ENCODE peak calls at places on chromosomes 11 and 22, in nine cellular contexts. One of them, this sample, is unnamed.

GRCh38 chr11:77287136-77287535 is 14.3 kb downstream of the GDPD4 start:
- DNase-seq in activated T-cell treated with anti-CD3 and anti-CD28 coated beads, Interleukin-2, amount 50 U/mL, for 72 hours: no peak
- DNase-seq in stimulated activated CD8-positive, alpha-beta memory T cell treated with anti-CD3 and anti-CD28 coated beads, Interleukin-7, amount 100 ng/mL, for 24 hours: no peak
- DNase-seq in RPMI8226: no peak
- DNase-seq in aorta: no peak
- DNase-seq in dorsolateral prefrontal cortex: no peak
- DNase-seq in HuH-7: no peak
- DNase-seq in AML-193: no peak
- DNase-seq in brain pericyte: no peak
- DNase-seq in this sample: no peak

GRCh38 chr11:12725863-12726666 is 51.8 kb downstream of the TEAD1 start:
- DNase-seq in activated T-cell treated with anti-CD3 and anti-CD28 coated beads, Interleukin-2, amount 50 U/mL, for 72 hours: no peak
- DNase-seq in stimulated activated CD8-positive, alpha-beta memory T cell treated with anti-CD3 and anti-CD28 coated beads, Interleukin-7, amount 100 ng/mL, for 24 hours: no peak
- DNase-seq in RPMI8226: no peak
- DNase-seq in aorta: no peak
- DNase-seq in dorsolateral prefrontal cortex: no peak
- DNase-seq in HuH-7: no peak
- DNase-seq in AML-193: no peak
- DNase-seq in brain pericyte: no peak
- DNase-seq in this sample: no peak

GRCh38 chr22:31272522-31273446 is 19.5 kb downstream of the PIK3IP1 start:
- DNase-seq in activated T-cell treated with anti-CD3 and anti-CD28 coated beads, Interleukin-2, amount 50 U/mL, for 72 hours: peak; percentile 57
- DNase-seq in stimulated activated CD8-positive, alpha-beta memory T cell treated with anti-CD3 and anti-CD28 coated beads, Interleukin-7, amount 100 ng/mL, for 24 hours: no peak
- DNase-seq in RPMI8226: peak; percentile 68
- DNase-seq in aorta: peak; percentile 48
- DNase-seq in dorsolateral prefrontal cortex: peak; percentile 46
- DNase-seq in HuH-7: peak; percentile 82
- DNase-seq in AML-193: peak; percentile 54
- DNase-seq in brain pericyte: no peak
- DNase-seq in this sample: no peak

GRCh38 chr11:111759375-111759774 is 6.8 kb downstream of the PPP2R1B start:
- DNase-seq in activated T-cell treated with anti-CD3 and anti-CD28 coated beads, Interleukin-2, amount 50 U/mL, for 72 hours: no peak
- DNase-seq in stimulated activated CD8-positive, alpha-beta memory T cell treated with anti-CD3 and anti-CD28 coated beads, Interleukin-7, amount 100 ng/mL, for 24 hours: no peak
- DNase-seq in RPMI8226: no peak
- DNase-seq in aorta: no peak
- DNase-seq in dorsolateral prefrontal cortex: no peak
- DNase-seq in HuH-7: no peak
- DNase-seq in AML-193: no peak
- DNase-seq in brain pericyte: no peak
- DNase-seq in this sample: no peak

GRCh38 chr11:43734256-43734655 is 53.7 kb downstream of the HSD17B12 start:
- DNase-seq in activated T-cell treated with anti-CD3 and anti-CD28 coated beads, Interleukin-2, amount 50 U/mL, for 72 hours: no peak
- DNase-seq in stimulated activated CD8-positive, alpha-beta memory T cell treated with anti-CD3 and anti-CD28 coated beads, Interleukin-7, amount 100 ng/mL, for 24 hours: no peak
- DNase-seq in RPMI8226: no peak
- DNase-seq in aorta: no peak
- DNase-seq in dorsolateral prefrontal cortex: no peak
- DNase-seq in HuH-7: no peak
- DNase-seq in AML-193: no peak
- DNase-seq in brain pericyte: no peak
- DNase-seq in this sample: no peak

GRCh38 chr22:32602154-32602553 is 127.5 kb downstream of the FBXO7 start:
- DNase-seq in activated T-cell treated with anti-CD3 and anti-CD28 coated beads, Interleukin-2, amount 50 U/mL, for 72 hours: no peak
- DNase-seq in stimulated activated CD8-positive, alpha-beta memory T cell treated with anti-CD3 and anti-CD28 coated beads, Interleukin-7, amount 100 ng/mL, for 24 hours: no peak
- DNase-seq in RPMI8226: no peak
- DNase-seq in aorta: no peak
- DNase-seq in dorsolateral prefrontal cortex: no peak
- DNase-seq in HuH-7: no peak
- DNase-seq in AML-193: no peak
- DNase-seq in brain pericyte: no peak
- DNase-seq in this sample: no peak

GRCh38 chr11:763073-763463 is 14.2 kb downstream of the GATD1 start:
- DNase-seq in activated T-cell treated with anti-CD3 and anti-CD28 coated beads, Interleukin-2, amount 50 U/mL, for 72 hours: no peak
- DNase-seq in stimulated activated CD8-positive, alpha-beta memory T cell treated with anti-CD3 and anti-CD28 coated beads, Interleukin-7, amount 100 ng/mL, for 24 hours: no peak
- DNase-seq in RPMI8226: no peak
- DNase-seq in aorta: no peak
- DNase-seq in dorsolateral prefrontal cortex: no peak
- DNase-seq in HuH-7: no peak
- DNase-seq in AML-193: no peak
- DNase-seq in brain pericyte: no peak
- DNase-seq in this sample: no peak

GRCh38 chr11:76663912-76664440 is 6.6 kb downstream of the LRRC32 start:
- DNase-seq in activated T-cell treated with anti-CD3 and anti-CD28 coated beads, Interleukin-2, amount 50 U/mL, for 72 hours: no peak
- DNase-seq in stimulated activated CD8-positive, alpha-beta memory T cell treated with anti-CD3 and anti-CD28 coated beads, Interleukin-7, amount 100 ng/mL, for 24 hours: no peak
- DNase-seq in RPMI8226: no peak
- DNase-seq in aorta: peak; percentile 57
- DNase-seq in dorsolateral prefrontal cortex: no peak
- DNase-seq in HuH-7: no peak
- DNase-seq in AML-193: no peak
- DNase-seq in brain pericyte: no peak
- DNase-seq in this sample: peak; percentile 34

GRCh38 chr11:88042238-88043032 is 132.8 kb downstream of the RAB38 start:
- DNase-seq in activated T-cell treated with anti-CD3 and anti-CD28 coated beads, Interleukin-2, amount 50 U/mL, for 72 hours: no peak
- DNase-seq in stimulated activated CD8-positive, alpha-beta memory T cell treated with anti-CD3 and anti-CD28 coated beads, Interleukin-7, amount 100 ng/mL, for 24 hours: no peak
- DNase-seq in RPMI8226: no peak
- DNase-seq in aorta: no peak
- DNase-seq in dorsolateral prefrontal cortex: no peak
- DNase-seq in HuH-7: no peak
- DNase-seq in AML-193: no peak
- DNase-seq in brain pericyte: no peak
- DNase-seq in this sample: no peak

GRCh38 chr11:83219095-83219494 is 25.6 kb downstream of the ANKRD42 start:
- DNase-seq in activated T-cell treated with anti-CD3 and anti-CD28 coated beads, Interleukin-2, amount 50 U/mL, for 72 hours: no peak
- DNase-seq in stimulated activated CD8-positive, alpha-beta memory T cell treated with anti-CD3 and anti-CD28 coated beads, Interleukin-7, amount 100 ng/mL, for 24 hours: no peak
- DNase-seq in RPMI8226: no peak
- DNase-seq in aorta: no peak
- DNase-seq in dorsolateral prefrontal cortex: no peak
- DNase-seq in HuH-7: peak; percentile 6
- DNase-seq in AML-193: no peak
- DNase-seq in brain pericyte: no peak
- DNase-seq in this sample: no peak

GRCh38 chr22:17637490-17638181 is 921 bp upstream of the BCL2L13 start:
- DNase-seq in activated T-cell treated with anti-CD3 and anti-CD28 coated beads, Interleukin-2, amount 50 U/mL, for 72 hours: no peak
- DNase-seq in stimulated activated CD8-positive, alpha-beta memory T cell treated with anti-CD3 and anti-CD28 coated beads, Interleukin-7, amount 100 ng/mL, for 24 hours: no peak
- DNase-seq in RPMI8226: no peak
- DNase-seq in aorta: no peak
- DNase-seq in dorsolateral prefrontal cortex: no peak
- DNase-seq in HuH-7: no peak
- DNase-seq in AML-193: no peak
- DNase-seq in brain pericyte: no peak
- DNase-seq in this sample: no peak

GRCh38 chr11:38089728-38090127 is 1491.7 kb upstream of the RAG2 start:
- DNase-seq in activated T-cell treated with anti-CD3 and anti-CD28 coated beads, Interleukin-2, amount 50 U/mL, for 72 hours: no peak
- DNase-seq in stimulated activated CD8-positive, alpha-beta memory T cell treated with anti-CD3 and anti-CD28 coated beads, Interleukin-7, amount 100 ng/mL, for 24 hours: no peak
- DNase-seq in RPMI8226: no peak
- DNase-seq in aorta: no peak
- DNase-seq in dorsolateral prefrontal cortex: no peak
- DNase-seq in HuH-7: no peak
- DNase-seq in AML-193: no peak
- DNase-seq in brain pericyte: no peak
- DNase-seq in this sample: no peak

GRCh38 chr11:105092255-105093239 is 47.0 kb downstream of the CARD18 start:
- DNase-seq in activated T-cell treated with anti-CD3 and anti-CD28 coated beads, Interleukin-2, amount 50 U/mL, for 72 hours: no peak
- DNase-seq in stimulated activated CD8-positive, alpha-beta memory T cell treated with anti-CD3 and anti-CD28 coated beads, Interleukin-7, amount 100 ng/mL, for 24 hours: no peak
- DNase-seq in RPMI8226: no peak
- DNase-seq in aorta: no peak
- DNase-seq in dorsolateral prefrontal cortex: no peak
- DNase-seq in HuH-7: no peak
- DNase-seq in AML-193: peak; percentile 6
- DNase-seq in brain pericyte: no peak
- DNase-seq in this sample: no peak

GRCh38 chr22:39471421-39472141 is 14.8 kb downstream of the MGAT3 start:
- DNase-seq in activated T-cell treated with anti-CD3 and anti-CD28 coated beads, Interleukin-2, amount 50 U/mL, for 72 hours: peak; percentile 28
- DNase-seq in stimulated activated CD8-positive, alpha-beta memory T cell treated with anti-CD3 and anti-CD28 coated beads, Interleukin-7, amount 100 ng/mL, for 24 hours: no peak
- DNase-seq in RPMI8226: no peak
- DNase-seq in aorta: no peak
- DNase-seq in dorsolateral prefrontal cortex: no peak
- DNase-seq in HuH-7: no peak
- DNase-seq in AML-193: peak; percentile 9
- DNase-seq in brain pericyte: no peak
- DNase-seq in this sample: no peak

GRCh38 chr11:85844439-85845051 is 10.6 kb upstream of the CCDC83 start:
- DNase-seq in activated T-cell treated with anti-CD3 and anti-CD28 coated beads, Interleukin-2, amount 50 U/mL, for 72 hours: no peak
- DNase-seq in stimulated activated CD8-positive, alpha-beta memory T cell treated with anti-CD3 and anti-CD28 coated beads, Interleukin-7, amount 100 ng/mL, for 24 hours: no peak
- DNase-seq in RPMI8226: no peak
- DNase-seq in aorta: no peak
- DNase-seq in dorsolateral prefrontal cortex: no peak
- DNase-seq in HuH-7: peak; percentile 21
- DNase-seq in AML-193: no peak
- DNase-seq in brain pericyte: no peak
- DNase-seq in this sample: peak; percentile 68

GRCh38 chr22:30925667-30926066 is 42.9 kb downstream of the MORC2 start:
- DNase-seq in activated T-cell treated with anti-CD3 and anti-CD28 coated beads, Interleukin-2, amount 50 U/mL, for 72 hours: no peak
- DNase-seq in stimulated activated CD8-positive, alpha-beta memory T cell treated with anti-CD3 and anti-CD28 coated beads, Interleukin-7, amount 100 ng/mL, for 24 hours: no peak
- DNase-seq in RPMI8226: no peak
- DNase-seq in aorta: no peak
- DNase-seq in dorsolateral prefrontal cortex: no peak
- DNase-seq in HuH-7: no peak
- DNase-seq in AML-193: no peak
- DNase-seq in brain pericyte: no peak
- DNase-seq in this sample: no peak

GRCh38 chr11:119320593-119321524 is 3.9 kb upstream of the MCAM start:
- DNase-seq in activated T-cell treated with anti-CD3 and anti-CD28 coated beads, Interleukin-2, amount 50 U/mL, for 72 hours: peak; percentile 79
- DNase-seq in stimulated activated CD8-positive, alpha-beta memory T cell treated with anti-CD3 and anti-CD28 coated beads, Interleukin-7, amount 100 ng/mL, for 24 hours: no peak
- DNase-seq in RPMI8226: peak; percentile 56
- DNase-seq in aorta: peak; percentile 92
- DNase-seq in dorsolateral prefrontal cortex: no peak
- DNase-seq in HuH-7: no peak
- DNase-seq in AML-193: peak; percentile 26
- DNase-seq in brain pericyte: no peak
- DNase-seq in this sample: no peak

GRCh38 chr11:87926250-87926970 is 248.8 kb downstream of the RAB38 start:
- DNase-seq in activated T-cell treated with anti-CD3 and anti-CD28 coated beads, Interleukin-2, amount 50 U/mL, for 72 hours: no peak
- DNase-seq in stimulated activated CD8-positive, alpha-beta memory T cell treated with anti-CD3 and anti-CD28 coated beads, Interleukin-7, amount 100 ng/mL, for 24 hours: no peak
- DNase-seq in RPMI8226: no peak
- DNase-seq in aorta: no peak
- DNase-seq in dorsolateral prefrontal cortex: no peak
- DNase-seq in HuH-7: no peak
- DNase-seq in AML-193: no peak
- DNase-seq in brain pericyte: no peak
- DNase-seq in this sample: peak; percentile 74

GRCh38 chr11:34300571-34301295 is 57.1 kb downstream of the ABTB2 start:
- DNase-seq in activated T-cell treated with anti-CD3 and anti-CD28 coated beads, Interleukin-2, amount 50 U/mL, for 72 hours: no peak
- DNase-seq in stimulated activated CD8-positive, alpha-beta memory T cell treated with anti-CD3 and anti-CD28 coated beads, Interleukin-7, amount 100 ng/mL, for 24 hours: no peak
- DNase-seq in RPMI8226: no peak
- DNase-seq in aorta: no peak
- DNase-seq in dorsolateral prefrontal cortex: no peak
- DNase-seq in HuH-7: no peak
- DNase-seq in AML-193: peak; percentile 33
- DNase-seq in brain pericyte: no peak
- DNase-seq in this sample: no peak

GRCh38 chr11:128525411-128526243 is 61.7 kb downstream of the ETS1 start:
- DNase-seq in activated T-cell treated with anti-CD3 and anti-CD28 coated beads, Interleukin-2, amount 50 U/mL, for 72 hours: no peak
- DNase-seq in stimulated activated CD8-positive, alpha-beta memory T cell treated with anti-CD3 and anti-CD28 coated beads, Interleukin-7, amount 100 ng/mL, for 24 hours: no peak
- DNase-seq in RPMI8226: no peak
- DNase-seq in aorta: no peak
- DNase-seq in dorsolateral prefrontal cortex: no peak
- DNase-seq in HuH-7: no peak
- DNase-seq in AML-193: no peak
- DNase-seq in brain pericyte: no peak
- DNase-seq in this sample: no peak